ENCODE peak calls at places on chromosomes 1 and 21, in ten cellular contexts. One of them, this sample, is unnamed.

GRCh38 chr1:112866151-112866550 is 89.8 kb downstream of the SLC16A1 start:
- DNase-seq in GM12891: no peak
- DNase-seq in adrenal gland: no peak
- DNase-seq in prostate gland: no peak
- DNase-seq in A549: peak
- DNase-seq in body of pancreas: no peak
- DNase-seq in heart left ventricle: no peak
- DNase-seq in IMR-90: peak
- DNase-seq in K562: no peak
- DNase-seq in HCT116: no peak
- DNase-seq in this sample: peak

GRCh38 chr1:227342075-227342829 is 24.0 kb upstream of the CDC42BPA start:
- DNase-seq in A549: peak
- DNase-seq in IMR-90: no peak
- DNase-seq in GM12891: no peak
- DNase-seq in heart left ventricle: no peak
- DNase-seq in prostate gland: no peak
- DNase-seq in K562: no peak
- DNase-seq in body of pancreas: no peak
- DNase-seq in HCT116: no peak
- DNase-seq in adrenal gland: no peak
- DNase-seq in this sample: no peak

GRCh38 chr1:29502901-29503300 is 266.6 kb downstream of the PTPRU start:
- DNase-seq in HCT116: no peak
- DNase-seq in K562: no peak
- DNase-seq in A549: no peak
- DNase-seq in heart left ventricle: no peak
- DNase-seq in GM12891: no peak
- DNase-seq in adrenal gland: no peak
- DNase-seq in IMR-90: no peak
- DNase-seq in prostate gland: no peak
- DNase-seq in body of pancreas: no peak
- DNase-seq in this sample: no peak

GRCh38 chr1:23098463-23099170 is 70.0 kb downstream of the LUZP1 start:
- DNase-seq in adrenal gland: peak
- DNase-seq in HCT116: peak
- DNase-seq in heart left ventricle: no peak
- DNase-seq in IMR-90: peak
- DNase-seq in GM12891: no peak
- DNase-seq in K562: peak
- DNase-seq in A549: peak
- DNase-seq in prostate gland: peak
- DNase-seq in body of pancreas: peak
- DNase-seq in this sample: no peak

GRCh38 chr1:201450721-201451291 is 18.2 kb downstream of the PHLDA3 start:
- DNase-seq in prostate gland: no peak
- DNase-seq in heart left ventricle: peak
- DNase-seq in adrenal gland: peak
- DNase-seq in K562: no peak
- DNase-seq in IMR-90: peak
- DNase-seq in HCT116: no peak
- DNase-seq in GM12891: no peak
- DNase-seq in A549: no peak
- DNase-seq in body of pancreas: peak
- DNase-seq in this sample: peak

GRCh38 chr1:65459397-65459768 is 38.9 kb downstream of the LEPR start:
- DNase-seq in body of pancreas: no peak
- DNase-seq in IMR-90: peak
- DNase-seq in GM12891: peak
- DNase-seq in adrenal gland: peak
- DNase-seq in prostate gland: no peak
- DNase-seq in HCT116: peak
- DNase-seq in heart left ventricle: no peak
- DNase-seq in A549: peak
- DNase-seq in K562: no peak
- DNase-seq in this sample: peak

GRCh38 chr1:230728710-230729392 is 14.9 kb upstream of the AGT start:
- DNase-seq in adrenal gland: no peak
- DNase-seq in prostate gland: no peak
- DNase-seq in K562: no peak
- DNase-seq in GM12891: no peak
- DNase-seq in IMR-90: no peak
- DNase-seq in A549: no peak
- DNase-seq in body of pancreas: peak
- DNase-seq in HCT116: no peak
- DNase-seq in heart left ventricle: no peak
- DNase-seq in this sample: no peak

GRCh38 chr1:167720965-167721616 is 691 bp upstream of the MPZL1 start:
- DNase-seq in heart left ventricle: no peak
- DNase-seq in HCT116: no peak
- DNase-seq in prostate gland: peak
- DNase-seq in adrenal gland: peak
- DNase-seq in A549: peak
- DNase-seq in K562: no peak
- DNase-seq in GM12891: no peak
- DNase-seq in body of pancreas: peak
- DNase-seq in IMR-90: peak
- DNase-seq in this sample: no peak

GRCh38 chr1:89581859-89582258 is 51.1 kb upstream of the LRRC8C start:
- DNase-seq in IMR-90: no peak
- DNase-seq in A549: no peak
- DNase-seq in body of pancreas: no peak
- DNase-seq in K562: no peak
- DNase-seq in HCT116: no peak
- DNase-seq in heart left ventricle: no peak
- DNase-seq in prostate gland: no peak
- DNase-seq in adrenal gland: no peak
- DNase-seq in GM12891: no peak
- DNase-seq in this sample: no peak

GRCh38 chr1:48931571-48932251 is 155.0 kb upstream of the BEND5 start:
- DNase-seq in adrenal gland: peak
- DNase-seq in A549: peak
- DNase-seq in body of pancreas: no peak
- DNase-seq in heart left ventricle: no peak
- DNase-seq in GM12891: no peak
- DNase-seq in HCT116: no peak
- DNase-seq in IMR-90: no peak
- DNase-seq in prostate gland: peak
- DNase-seq in K562: no peak
- DNase-seq in this sample: peak

GRCh38 chr1:14888374-14888773 is 265.2 kb upstream of the TMEM51 start:
- DNase-seq in IMR-90: no peak
- DNase-seq in A549: no peak
- DNase-seq in K562: no peak
- DNase-seq in prostate gland: no peak
- DNase-seq in heart left ventricle: no peak
- DNase-seq in body of pancreas: no peak
- DNase-seq in HCT116: no peak
- DNase-seq in adrenal gland: no peak
- DNase-seq in GM12891: no peak
- DNase-seq in this sample: no peak

GRCh38 chr1:41977329-41977728 is 58.6 kb upstream of the HIVEP3 start:
- DNase-seq in K562: no peak
- DNase-seq in adrenal gland: no peak
- DNase-seq in body of pancreas: no peak
- DNase-seq in prostate gland: no peak
- DNase-seq in IMR-90: no peak
- DNase-seq in GM12891: no peak
- DNase-seq in heart left ventricle: no peak
- DNase-seq in HCT116: no peak
- DNase-seq in A549: no peak
- DNase-seq in this sample: no peak

GRCh38 chr1:6464514-6464836 is 1.5 kb downstream of the TNFRSF25 start:
- DNase-seq in A549: peak
- DNase-seq in IMR-90: no peak
- DNase-seq in heart left ventricle: peak
- DNase-seq in adrenal gland: no peak
- DNase-seq in GM12891: no peak
- DNase-seq in HCT116: no peak
- DNase-seq in body of pancreas: peak
- DNase-seq in K562: no peak
- DNase-seq in prostate gland: no peak
- DNase-seq in this sample: peak

GRCh38 chr1:34163792-34164509 is 1.1 kb downstream of the CSMD2 start:
- DNase-seq in GM12891: no peak
- DNase-seq in IMR-90: no peak
- DNase-seq in prostate gland: no peak
- DNase-seq in A549: no peak
- DNase-seq in adrenal gland: peak
- DNase-seq in body of pancreas: no peak
- DNase-seq in heart left ventricle: no peak
- DNase-seq in K562: no peak
- DNase-seq in HCT116: no peak
- DNase-seq in this sample: peak

GRCh38 chr1:116449578-116449977 is 76.5 kb downstream of the ATP1A1 start:
- DNase-seq in heart left ventricle: no peak
- DNase-seq in GM12891: no peak
- DNase-seq in HCT116: no peak
- DNase-seq in K562: no peak
- DNase-seq in adrenal gland: no peak
- DNase-seq in body of pancreas: no peak
- DNase-seq in prostate gland: no peak
- DNase-seq in IMR-90: no peak
- DNase-seq in A549: no peak
- DNase-seq in this sample: no peak

GRCh38 chr1:181133441-181133951 is 45.0 kb downstream of the IER5 start:
- DNase-seq in IMR-90: no peak
- DNase-seq in HCT116: no peak
- DNase-seq in prostate gland: no peak
- DNase-seq in adrenal gland: no peak
- DNase-seq in GM12891: no peak
- DNase-seq in A549: no peak
- DNase-seq in heart left ventricle: no peak
- DNase-seq in K562: no peak
- DNase-seq in body of pancreas: no peak
- DNase-seq in this sample: no peak
- TF ChIP-seq POLR2A in IMR-90: no peak
- TF ChIP-seq POLR2A in HCT116: no peak
- TF ChIP-seq POLR2A in prostate gland: no peak
- TF ChIP-seq POLR2A in adrenal gland: no peak
- TF ChIP-seq POLR2A in GM12891: peak
- TF ChIP-seq POLR2A in A549: no peak
- TF ChIP-seq POLR2A in heart left ventricle: no peak
- TF ChIP-seq POLR2A in K562: no peak
- TF ChIP-seq POLR2A in body of pancreas: no peak
- TF ChIP-seq POLR2A in this sample: no peak

DNA sequence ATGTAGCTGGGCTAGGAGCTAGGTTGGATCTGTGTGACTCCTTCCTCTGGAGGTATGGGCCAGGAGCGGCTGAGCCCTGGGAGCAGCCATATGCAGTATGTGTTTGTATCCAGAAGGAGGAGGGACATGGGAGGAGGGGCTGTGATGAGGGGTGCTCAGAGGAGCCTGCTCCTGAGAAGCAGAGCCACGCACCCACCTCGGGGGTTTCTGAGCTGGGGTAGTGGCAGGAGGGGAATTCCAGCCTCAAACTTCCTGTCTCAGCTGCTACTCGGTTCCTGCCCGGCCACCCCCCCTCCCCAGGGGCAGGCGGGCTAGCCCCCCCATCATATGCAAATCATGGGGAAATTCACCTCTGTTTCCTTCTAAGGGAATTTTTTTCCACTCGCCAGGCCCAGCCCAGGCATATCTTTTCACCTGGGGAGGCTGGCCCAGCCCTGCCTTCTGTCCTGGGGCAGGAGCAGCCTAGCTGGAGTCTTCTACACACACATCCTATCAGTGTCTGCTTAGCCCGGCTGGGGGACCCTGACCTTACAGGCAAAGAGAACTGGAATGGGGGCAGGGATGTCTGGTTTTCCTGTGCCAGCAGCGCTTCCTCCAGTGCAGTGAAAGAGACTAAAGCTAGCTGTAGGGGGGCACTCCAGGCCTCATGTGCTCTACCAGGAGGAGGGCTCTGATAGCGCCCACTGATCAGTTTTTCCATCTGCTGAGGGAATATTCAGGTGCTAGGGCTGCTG is 3.0 kb downstream of the ZC3H12A start:
- DNase-seq in prostate gland: no peak
- DNase-seq in K562: no peak
- DNase-seq in adrenal gland: peak
- DNase-seq in A549: peak
- DNase-seq in IMR-90: peak
- DNase-seq in body of pancreas: peak
- DNase-seq in heart left ventricle: no peak
- DNase-seq in HCT116: no peak
- DNase-seq in GM12891: peak
- DNase-seq in this sample: no peak
- TF ChIP-seq POLR2A in prostate gland: peak
- TF ChIP-seq POLR2A in K562: no peak
- TF ChIP-seq POLR2A in adrenal gland: no peak
- TF ChIP-seq POLR2A in A549: no peak
- TF ChIP-seq POLR2A in IMR-90: peak
- TF ChIP-seq POLR2A in body of pancreas: peak
- TF ChIP-seq POLR2A in heart left ventricle: no peak
- TF ChIP-seq POLR2A in HCT116: no peak
- TF ChIP-seq POLR2A in GM12891: peak
- TF ChIP-seq POLR2A in this sample: peak

GRCh38 chr21:42235593-42235992 is 16.7 kb downstream of the ABCG1 start:
- DNase-seq in HCT116: no peak
- DNase-seq in IMR-90: no peak
- DNase-seq in adrenal gland: no peak
- DNase-seq in A549: no peak
- DNase-seq in GM12891: no peak
- DNase-seq in K562: peak
- DNase-seq in body of pancreas: peak
- DNase-seq in prostate gland: no peak
- DNase-seq in heart left ventricle: no peak
- DNase-seq in this sample: no peak
- TF ChIP-seq POLR2A in HCT116: no peak
- TF ChIP-seq POLR2A in IMR-90: no peak
- TF ChIP-seq POLR2A in adrenal gland: no peak
- TF ChIP-seq POLR2A in A549: no peak
- TF ChIP-seq POLR2A in GM12891: no peak
- TF ChIP-seq POLR2A in K562: no peak
- TF ChIP-seq POLR2A in body of pancreas: no peak
- TF ChIP-seq POLR2A in prostate gland: no peak
- TF ChIP-seq POLR2A in heart left ventricle: no peak
- TF ChIP-seq POLR2A in this sample: no peak

DNA sequence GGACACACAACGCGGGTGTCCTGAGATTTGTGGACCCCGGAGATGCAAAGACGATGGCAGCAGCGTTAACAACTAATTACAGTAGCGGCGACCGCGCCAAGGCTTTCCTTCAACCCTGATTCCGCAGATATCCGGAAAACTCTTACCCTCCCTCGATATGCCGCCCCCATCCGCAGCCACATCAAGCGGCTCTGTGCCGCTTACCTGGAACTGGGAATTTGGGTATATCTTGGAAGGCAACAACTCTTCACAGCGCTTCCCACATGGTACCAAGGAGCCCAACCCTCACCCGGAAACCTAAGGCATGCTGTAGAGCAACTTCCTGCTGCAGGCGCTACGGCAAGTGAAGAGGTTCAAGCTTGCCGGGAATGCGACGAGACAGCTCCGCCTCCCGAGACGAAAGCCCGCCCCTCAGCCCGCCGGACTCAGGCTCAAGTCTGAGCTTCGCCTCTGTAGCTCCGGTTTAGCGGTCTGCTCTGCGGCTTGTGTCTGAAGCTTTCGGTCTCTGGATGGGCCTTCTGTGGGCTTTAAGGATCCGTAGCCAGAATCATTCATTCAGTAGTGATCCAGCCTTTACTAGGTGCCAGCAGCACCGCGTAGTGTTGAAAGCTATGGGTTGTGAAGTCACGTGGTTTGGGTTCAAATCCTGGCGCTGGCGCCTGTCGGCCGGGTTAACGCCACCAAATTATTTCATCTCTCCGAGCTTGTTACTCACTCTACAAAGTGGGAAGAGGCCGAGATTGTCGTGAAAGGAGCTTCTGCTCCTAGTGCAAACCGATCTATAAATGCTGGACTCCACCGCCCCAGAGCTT is at the start of gene HEATR1:
- DNase-seq in heart left ventricle: peak
- DNase-seq in HCT116: peak
- DNase-seq in adrenal gland: peak
- DNase-seq in body of pancreas: peak
- DNase-seq in IMR-90: peak
- DNase-seq in K562: peak
- DNase-seq in prostate gland: peak
- DNase-seq in A549: peak
- DNase-seq in GM12891: peak
- DNase-seq in this sample: peak
- TF ChIP-seq POLR2A in heart left ventricle: peak
- TF ChIP-seq POLR2A in HCT116: peak
- TF ChIP-seq POLR2A in adrenal gland: peak
- TF ChIP-seq POLR2A in body of pancreas: peak
- TF ChIP-seq POLR2A in IMR-90: peak
- TF ChIP-seq POLR2A in K562: peak
- TF ChIP-seq POLR2A in prostate gland: no peak
- TF ChIP-seq POLR2A in A549: peak
- TF ChIP-seq POLR2A in GM12891: peak
- TF ChIP-seq POLR2A in this sample: peak